ENCODE peak calls at places on chromosomes 7 and 10, in four cellular contexts. T is esophagus squamous epithelium, H is IMR-90, V is right lobe of liver. Z is an unnamed sample. For H3K36me3, the result is how much of the 10 kb centered on the place peaks cover.

GRCh38 chr10:76874151-76874550 is 763.5 kb downstream of the KCNMA1 start:
- DNase-seq in T (no peak), H (no peak), V (no peak), Z (peak)

GRCh38 chr7:79553811-79554555 is 100.5 kb upstream of the MAGI2 start:
- DNase-seq in T (no peak), H (peak), V (no peak), Z (no peak)

GRCh38 chr10:132447446-132448247 is 50.6 kb downstream of the PWWP2B start:
- DNase-seq in T (no peak), H (peak), V (no peak), Z (no peak)

GRCh38 chr10:75528392-75528791 is 97.0 kb downstream of the LRMDA start:
- DNase-seq in T (no peak), H (no peak), V (no peak), Z (no peak)

GRCh38 chr10:13227031-13227430 is 7.1 kb downstream of the UCMA start:
- DNase-seq in T (no peak), H (no peak), V (no peak), Z (no peak)

GRCh38 chr10:113991091-113991860 is 52.4 kb upstream of the ADRB1 start:
- DNase-seq in T (no peak), H (no peak), V (no peak), Z (no peak)

GRCh38 chr10:70115948-70116682 is 16.5 kb downstream of the AIFM2 start:
- DNase-seq in T (no peak), H (peak), V (peak), Z (peak)

GRCh38 chr10:31929260-31929985 is 792 bp upstream of the ARHGAP12 start:
- DNase-seq in T (no peak), H (no peak), V (peak), Z (peak)

GRCh38 chr7:26399309-26399610 is 107.6 kb downstream of the SNX10 start:
- DNase-seq in T (no peak), H (peak), V (no peak), Z (no peak)

GRCh38 chr10:96509017-96509641 is 4.6 kb downstream of the TLL2 start:
- DNase-seq in T (no peak), H (peak), V (no peak), Z (no peak)

GRCh38 chr7:116218051-116218645 is 7.8 kb downstream of the TES start:
- DNase-seq in T (no peak), H (peak), V (peak), Z (no peak)

GRCh38 chr7:135971366-135971725 is 5.8 kb downstream of the MTPN start:
- DNase-seq in T (no peak), H (no peak), V (no peak), Z (no peak)

GRCh38 chr10:3020881-3021280 is 46.5 kb upstream of the PFKP start:
- DNase-seq in T (no peak), H (no peak), V (no peak), Z (no peak)

GRCh38 chr10:101075775-101076174 is 14.0 kb downstream of the KAZALD1 start:
- DNase-seq in T (no peak), H (no peak), V (no peak), Z (no peak)

GRCh38 chr10:28586176-28586575 is 53.3 kb downstream of the WAC start:
- DNase-seq in T (no peak), H (no peak), V (no peak), Z (no peak)

GRCh38 chr7:53237344-53237913 is 202.0 kb downstream of the POM121L12 start:
- DNase-seq in T (no peak), H (no peak), V (no peak), Z (no peak)

GRCh38 chr10:7952251-7952650 is 102.2 kb upstream of the GATA3 start:
- DNase-seq in T (no peak), H (no peak), V (no peak), Z (no peak)

GRCh38 chr10:51524041-51524440 is 175.4 kb downstream of the CSTF2T start:
- DNase-seq in T (no peak), H (peak), V (no peak), Z (no peak)

GRCh38 chr10:100670828-100671479 is 74.4 kb upstream of the PAX2 start:
- DNase-seq in T (no peak), H (no peak), V (no peak), Z (no peak)

GRCh38 chr7:137258552-137258951 is 85.0 kb downstream of the PTN start:
- DNase-seq in T (no peak), H (no peak), V (no peak), Z (no peak)

GRCh38 chr10:6721964-6722615 is 142.0 kb upstream of the PRKCQ start:
- DNase-seq in T (no peak), H (peak), V (no peak), Z (no peak)

GRCh38 chr7:2717293-2717904 is 29.4 kb downstream of the AMZ1 start:
- DNase-seq in T (no peak), H (peak), V (no peak), Z (peak)

GRCh38 chr7:94357076-94357475 is 37.6 kb upstream of the COL1A2 start:
- DNase-seq in T (no peak), H (no peak), V (no peak), Z (no peak)

GRCh38 chr10:100238429-100238828 is 9.0 kb upstream of the CHUK start:
- DNase-seq in T (no peak), H (no peak), V (no peak), Z (no peak)

GRCh38 chr10:77104459-77104980 is 533.1 kb downstream of the KCNMA1 start:
- DNase-seq in T (no peak), H (peak), V (no peak), Z (peak)

GRCh38 chr7:103989200-103989784 is at the start of gene RELN:
- DNase-seq in T (no peak), H (peak), V (peak), Z (no peak)

GRCh38 chr7:1181591-1181990 is 21.6 kb upstream of the ZFAND2A start:
- DNase-seq in T (no peak), H (no peak), V (no peak), Z (no peak)

GRCh38 chr10:66767707-66768106 is 158.1 kb upstream of the LRRTM3 start:
- DNase-seq in T (no peak), H (no peak), V (no peak), Z (no peak)

GRCh38 chr10:119616879-119617580 is 20.3 kb upstream of the TIAL1 start:
- DNase-seq in T (no peak), H (no peak), V (no peak), Z (no peak)

GRCh38 chr10:109696981-109697775 is 226.1 kb downstream of the XPNPEP1 start:
- DNase-seq in T (no peak), H (no peak), V (no peak), Z (no peak)

DNA sequence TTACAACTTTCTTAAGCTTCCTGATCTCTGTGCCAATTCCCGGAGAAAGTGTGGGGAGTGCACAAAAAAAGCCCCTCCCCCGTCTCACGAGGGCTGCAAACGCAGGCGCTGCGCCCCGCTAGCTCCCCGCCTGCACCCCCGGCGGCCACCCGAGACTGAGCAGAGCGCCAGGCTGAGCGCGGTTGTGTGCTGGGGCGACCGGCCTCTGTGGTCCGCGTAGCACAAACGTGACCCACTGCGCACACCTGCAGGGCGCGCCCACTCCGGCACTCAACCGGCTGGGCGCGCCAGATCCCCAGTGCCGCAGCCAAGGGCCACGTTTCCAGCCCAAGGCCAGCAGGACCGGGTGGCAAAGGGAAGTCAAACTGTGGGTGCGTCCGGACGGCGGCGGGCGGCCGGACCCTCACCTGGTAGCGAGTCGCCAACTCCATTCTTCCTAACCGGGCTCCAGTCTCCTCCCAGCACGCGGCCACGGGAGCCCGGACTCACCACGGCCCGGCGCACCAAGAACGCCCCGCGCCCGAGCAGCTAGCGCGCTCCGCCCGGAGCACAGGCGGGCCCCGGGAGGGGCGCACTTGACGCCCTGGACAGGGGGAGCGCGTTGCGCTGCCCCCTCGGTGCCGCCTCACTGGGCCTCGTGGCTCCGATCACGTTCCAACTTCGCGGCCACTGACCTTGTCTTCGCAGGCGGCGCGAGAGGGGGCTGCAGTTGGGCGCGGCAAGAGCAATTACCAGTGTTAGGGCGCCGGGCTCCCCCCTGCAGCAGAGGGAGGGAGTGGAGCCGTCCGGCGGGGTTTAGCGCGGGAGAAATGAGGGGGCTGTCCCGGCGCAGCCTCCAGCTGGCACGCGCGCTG is at the start of gene CDCA7L:
- DNase-seq in T (no peak), H (peak), V (peak), Z (no peak)
- TF ChIP-seq POLR2A in T (peak), H (peak), V (peak), Z (peak)

DNA sequence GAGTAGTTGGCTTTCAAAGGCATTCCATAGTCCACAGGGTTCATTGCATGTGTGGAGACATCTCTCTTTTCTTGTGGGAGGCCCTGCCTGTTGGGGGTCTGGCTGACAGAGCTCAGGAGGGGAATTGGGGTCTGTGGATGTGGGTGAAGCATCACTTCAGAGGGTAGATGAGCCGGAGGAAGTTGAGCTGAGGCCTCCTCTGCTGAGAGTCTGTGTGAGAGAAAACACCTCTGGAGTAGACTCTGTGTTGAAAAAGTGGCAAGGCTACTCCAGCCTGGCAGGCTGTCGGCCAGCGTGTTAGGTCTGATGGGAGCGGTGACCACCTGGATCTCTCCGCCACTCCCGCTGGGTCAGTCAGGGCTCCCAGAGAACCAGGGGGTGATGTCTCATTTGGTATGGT is 358.0 kb upstream of the MGMT start:
- DNase-seq in T (no peak), H (no peak), V (no peak), Z (no peak)
- H3K36me3 ChIP-seq in T (under half), H (under half), V (under half), Z (under half)

GRCh38 chr10:124378817-124379510 is 39.8 kb downstream of the OAT start:
- DNase-seq in T (no peak), H (no peak), V (no peak), Z (no peak)

GRCh38 chr10:124376411-124376810 is 42.3 kb downstream of the OAT start:
- DNase-seq in T (no peak), H (no peak), V (no peak), Z (no peak)

GRCh38 chr10:124377101-124377500 is 41.6 kb downstream of the OAT start:
- DNase-seq in T (no peak), H (no peak), V (no peak), Z (no peak)

GRCh38 chr10:124379609-124380193 is 39.0 kb downstream of the OAT start:
- DNase-seq in T (no peak), H (no peak), V (no peak), Z (no peak)

DNA sequence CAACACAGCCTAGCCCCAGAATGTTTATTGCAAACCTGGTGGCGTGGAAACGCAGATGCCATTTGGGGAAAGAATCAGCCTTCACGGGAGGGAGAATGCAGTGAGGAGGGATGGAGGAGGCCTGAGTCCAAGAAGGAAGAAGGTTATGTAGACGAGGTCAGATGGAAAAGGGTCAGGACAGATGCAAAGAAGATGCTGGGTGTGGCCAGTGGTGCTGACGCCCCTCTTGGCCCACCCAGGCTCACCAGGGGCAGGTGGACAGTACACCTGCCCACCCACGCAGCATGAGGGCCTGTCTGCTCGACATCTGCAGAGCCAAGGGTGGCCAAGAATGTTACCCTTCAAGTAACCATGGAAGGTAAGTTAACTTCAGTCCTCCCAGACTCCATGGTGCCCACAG is 40.5 kb downstream of the OAT start:
- DNase-seq in T (no peak), H (no peak), V (no peak), Z (no peak)
- TF ChIP-seq POLR2A in T (no peak), H (no peak), V (no peak), Z (no peak)

GRCh38 chr10:103100620-103101019 is 92.5 kb downstream of the NT5C2 start:
- DNase-seq in T (no peak), H (no peak), V (no peak), Z (no peak)
- H3K36me3 ChIP-seq in T (under half), H (under half), V (under half), Z (half or more)

GRCh38 chr7:105521731-105522458 is at the start of gene PUS7:
- DNase-seq in T (peak), H (peak), V (peak), Z (peak)
- TF ChIP-seq POLR2A in T (peak), H (peak), V (peak), Z (peak)

GRCh38 chr10:46001187-46001756 is 29.0 kb downstream of the TIMM23 start:
- DNase-seq in T (no peak), H (no peak), V (no peak), Z (no peak)

GRCh38 chr10:46002916-46003693 is 27.3 kb downstream of the NCOA4 start:
- DNase-seq in T (no peak), H (peak), V (no peak), Z (no peak)

GRCh38 chr10:45997557-45997956 is 25.3 kb downstream of the TIMM23 start:
- DNase-seq in T (no peak), H (no peak), V (no peak), Z (no peak)

GRCh38 chr10:45997994-45998763 is 25.9 kb downstream of the TIMM23 start:
- DNase-seq in T (no peak), H (no peak), V (no peak), Z (no peak)
- H3K36me3 ChIP-seq in T (under half), H (under half), V (under half), Z (under half)

DNA sequence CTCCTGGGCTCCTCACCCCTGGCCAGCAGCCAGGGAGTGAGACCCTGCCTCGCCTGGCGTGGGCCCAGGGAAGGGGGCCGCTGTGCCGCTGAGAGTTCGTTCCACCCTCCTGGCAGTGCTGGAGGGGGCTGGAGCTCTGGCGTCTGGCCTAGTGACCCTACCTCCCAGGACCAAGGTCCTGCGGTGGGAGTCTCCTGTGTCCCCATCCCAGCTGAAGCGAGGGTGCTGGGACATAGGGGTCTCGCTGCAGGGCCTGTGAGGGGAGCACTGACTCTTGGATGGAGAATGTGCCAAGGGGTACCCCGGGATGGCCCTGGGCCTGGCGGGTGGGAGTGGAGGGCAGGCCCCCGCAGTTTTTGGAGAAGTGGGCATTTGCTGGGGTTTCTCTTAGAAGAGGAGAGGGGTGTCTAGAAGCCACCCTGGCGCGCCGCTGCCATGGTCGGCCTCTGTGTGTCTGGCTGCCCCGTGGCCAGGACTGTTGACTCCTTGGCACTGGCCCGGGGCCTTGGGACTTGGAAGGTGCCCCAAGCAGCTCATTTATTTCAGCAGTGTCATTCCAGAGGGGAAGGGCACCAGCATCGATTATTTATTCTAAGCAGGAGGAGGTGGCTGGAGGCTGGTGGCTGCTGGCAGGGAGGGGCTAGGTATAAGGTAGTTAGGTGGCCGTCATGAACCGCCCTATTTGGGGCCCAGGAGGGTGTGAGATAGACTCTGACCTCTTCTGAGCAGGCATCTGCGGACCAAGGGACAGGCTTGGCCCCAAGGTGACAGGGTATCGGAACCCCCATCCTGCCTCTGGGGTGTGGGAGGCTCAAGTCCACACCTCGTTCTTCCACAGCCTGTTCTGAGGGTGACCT is 1.5 kb downstream of the GTF2IRD1 start:
- DNase-seq in T (no peak), H (no peak), V (peak), Z (peak)
- TF ChIP-seq POLR2A in T (no peak), H (no peak), V (no peak), Z (peak)

DNA sequence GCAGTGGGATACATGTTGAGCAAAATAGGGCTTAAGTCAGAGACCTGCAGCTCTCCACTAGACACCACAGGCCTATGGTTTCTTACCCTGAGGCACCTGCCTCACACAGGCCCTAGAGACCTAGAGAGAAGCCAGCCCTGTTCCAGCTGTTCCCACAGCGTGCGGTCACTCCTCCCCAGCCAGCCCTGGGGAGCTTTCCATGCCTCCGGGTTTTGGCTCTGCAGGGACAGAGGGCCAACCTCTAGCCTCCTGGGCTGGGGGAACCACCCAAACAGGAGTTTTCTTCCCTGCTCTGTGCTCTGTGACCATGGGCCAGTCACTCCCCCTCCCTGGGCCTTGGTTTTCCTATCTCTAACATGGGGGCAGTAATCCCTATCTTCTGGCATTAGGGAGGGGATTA is 33.0 kb downstream of the SH2B2 start:
- DNase-seq in T (no peak), H (no peak), V (peak), Z (no peak)
- H3K36me3 ChIP-seq in T (under half), H (under half), V (under half), Z (under half)

Z was measured in gastrocnemius medialis.